ENCODE peak calls at places on chromosome X, in four cellular contexts. One of them, this sample, is unnamed.

GRCh38 chrX:28188526-28188925 is 207.3 kb upstream of the DCAF8L1 start:
- DNase-seq in BJ: no peak
- DNase-seq in activated B cell treated with CpG ODN at 0.5 μM for 24 hours: no peak
- DNase-seq in coronary artery: no peak
- DNase-seq in this sample: no peak

GRCh38 chrX:122770581-122770980 is 413.5 kb upstream of the GRIA3 start:
- DNase-seq in activated B cell treated with CpG ODN at 0.5 μM for 24 hours: no peak
- DNase-seq in BJ: no peak
- DNase-seq in coronary artery: no peak
- DNase-seq in this sample: no peak

GRCh38 chrX:34716322-34716721 is 59.2 kb upstream of the TMEM47 start:
- DNase-seq in coronary artery: no peak
- DNase-seq in BJ: no peak
- DNase-seq in activated B cell treated with CpG ODN at 0.5 μM for 24 hours: no peak
- DNase-seq in this sample: no peak

GRCh38 chrX:42119076-42119475 is 195.7 kb upstream of the CASK start:
- DNase-seq in coronary artery: no peak
- DNase-seq in BJ: no peak
- DNase-seq in activated B cell treated with CpG ODN at 0.5 μM for 24 hours: no peak
- DNase-seq in this sample: no peak

GRCh38 chrX:152733261-152733975 is at the start of the genes CSAG1 and MAGEA12:
- DNase-seq in BJ: no peak
- DNase-seq in coronary artery: peak
- DNase-seq in activated B cell treated with CpG ODN at 0.5 μM for 24 hours: no peak
- DNase-seq in this sample: no peak

GRCh38 chrX:11724122-11725017 is 33.7 kb upstream of the MSL3 start:
- DNase-seq in coronary artery: no peak
- DNase-seq in activated B cell treated with CpG ODN at 0.5 μM for 24 hours: no peak
- DNase-seq in BJ: no peak
- DNase-seq in this sample: no peak

GRCh38 chrX:154082396-154083133 is 15.0 kb downstream of the MECP2 start:
- DNase-seq in activated B cell treated with CpG ODN at 0.5 μM for 24 hours: no peak
- DNase-seq in coronary artery: no peak
- DNase-seq in BJ: peak
- DNase-seq in this sample: no peak

GRCh38 chrX:152810403-152810802 is 20.2 kb downstream of the CETN2 start:
- DNase-seq in BJ: no peak
- DNase-seq in coronary artery: no peak
- DNase-seq in activated B cell treated with CpG ODN at 0.5 μM for 24 hours: no peak
- DNase-seq in this sample: no peak

GRCh38 chrX:18448416-18448815 is 23.0 kb downstream of the CDKL5 start:
- DNase-seq in activated B cell treated with CpG ODN at 0.5 μM for 24 hours: no peak
- DNase-seq in coronary artery: no peak
- DNase-seq in BJ: no peak
- DNase-seq in this sample: no peak

GRCh38 chrX:154599531-154599930 is 14.6 kb downstream of the CTAG1A start:
- DNase-seq in coronary artery: peak
- DNase-seq in activated B cell treated with CpG ODN at 0.5 μM for 24 hours: no peak
- DNase-seq in BJ: no peak
- DNase-seq in this sample: no peak

GRCh38 chrX:123324628-123325027 is 140.6 kb downstream of the GRIA3 start:
- DNase-seq in activated B cell treated with CpG ODN at 0.5 μM for 24 hours: no peak
- DNase-seq in BJ: no peak
- DNase-seq in coronary artery: no peak
- DNase-seq in this sample: no peak

GRCh38 chrX:1249101-1249887 is 19.3 kb upstream of the CSF2RA start:
- DNase-seq in BJ: peak
- DNase-seq in activated B cell treated with CpG ODN at 0.5 μM for 24 hours: peak
- DNase-seq in coronary artery: no peak
- DNase-seq in this sample: no peak

GRCh38 chrX:46279925-46280313 is 265.3 kb downstream of the ZNF674 start:
- DNase-seq in coronary artery: no peak
- DNase-seq in activated B cell treated with CpG ODN at 0.5 μM for 24 hours: no peak
- DNase-seq in BJ: no peak
- DNase-seq in this sample: no peak

GRCh38 chrX:99353412-99353811 is 1056.7 kb downstream of the PCDH19 start:
- DNase-seq in BJ: no peak
- DNase-seq in activated B cell treated with CpG ODN at 0.5 μM for 24 hours: no peak
- DNase-seq in coronary artery: no peak
- DNase-seq in this sample: no peak

GRCh38 chrX:71540801-71541545 is 8.1 kb downstream of the OGT start:
- DNase-seq in coronary artery: no peak
- DNase-seq in BJ: no peak
- DNase-seq in activated B cell treated with CpG ODN at 0.5 μM for 24 hours: no peak
- DNase-seq in this sample: no peak

GRCh38 chrX:71941771-71942170 is 31.1 kb downstream of the NHSL2 start:
- DNase-seq in coronary artery: no peak
- DNase-seq in BJ: no peak
- DNase-seq in activated B cell treated with CpG ODN at 0.5 μM for 24 hours: no peak
- DNase-seq in this sample: no peak

GRCh38 chrX:70262952-70263567 is 3.1 kb upstream of the P2RY4 start:
- DNase-seq in activated B cell treated with CpG ODN at 0.5 μM for 24 hours: no peak
- DNase-seq in BJ: no peak
- DNase-seq in coronary artery: no peak
- DNase-seq in this sample: no peak

GRCh38 chrX:46575991-46576392 is 2.4 kb downstream of the CHST7 start:
- DNase-seq in BJ: no peak
- DNase-seq in activated B cell treated with CpG ODN at 0.5 μM for 24 hours: no peak
- DNase-seq in coronary artery: no peak
- DNase-seq in this sample: no peak

GRCh38 chrX:68929332-68930150 is 100.7 kb downstream of the EFNB1 start:
- DNase-seq in BJ: no peak
- DNase-seq in activated B cell treated with CpG ODN at 0.5 μM for 24 hours: no peak
- DNase-seq in coronary artery: no peak
- DNase-seq in this sample: no peak

GRCh38 chrX:108025954-108026616 is 18.8 kb upstream of the VSIG1 start:
- DNase-seq in coronary artery: no peak
- DNase-seq in activated B cell treated with CpG ODN at 0.5 μM for 24 hours: no peak
- DNase-seq in BJ: no peak
- DNase-seq in this sample: no peak

GRCh38 chrX:11678174-11678573 is 12.5 kb upstream of the ARHGAP6 start:
- DNase-seq in activated B cell treated with CpG ODN at 0.5 μM for 24 hours: no peak
- DNase-seq in coronary artery: no peak
- DNase-seq in BJ: no peak
- DNase-seq in this sample: no peak

GRCh38 chrX:120350458-120351138 is 11.3 kb upstream of the ATP1B4 start:
- DNase-seq in BJ: no peak
- DNase-seq in activated B cell treated with CpG ODN at 0.5 μM for 24 hours: no peak
- DNase-seq in coronary artery: no peak
- DNase-seq in this sample: no peak

GRCh38 chrX:15820106-15821073 is 30.1 kb downstream of the ZRSR2 start:
- DNase-seq in BJ: no peak
- DNase-seq in activated B cell treated with CpG ODN at 0.5 μM for 24 hours: no peak
- DNase-seq in coronary artery: no peak
- DNase-seq in this sample: no peak

GRCh38 chrX:33045245-33045644 is 166.1 kb downstream of the DMD start:
- DNase-seq in BJ: no peak
- DNase-seq in coronary artery: no peak
- DNase-seq in activated B cell treated with CpG ODN at 0.5 μM for 24 hours: no peak
- DNase-seq in this sample: no peak

GRCh38 chrX:49054073-49054762 is 4.6 kb upstream of the CCDC120 start:
- DNase-seq in coronary artery: no peak
- DNase-seq in BJ: no peak
- DNase-seq in activated B cell treated with CpG ODN at 0.5 μM for 24 hours: no peak
- DNase-seq in this sample: no peak

GRCh38 chrX:65195621-65196020 is 219.4 kb upstream of the ZC4H2 start:
- DNase-seq in BJ: no peak
- DNase-seq in coronary artery: no peak
- DNase-seq in activated B cell treated with CpG ODN at 0.5 μM for 24 hours: no peak
- DNase-seq in this sample: no peak

GRCh38 chrX:114675365-114675764 is 91.5 kb downstream of the HTR2C start:
- DNase-seq in activated B cell treated with CpG ODN at 0.5 μM for 24 hours: no peak
- DNase-seq in coronary artery: no peak
- DNase-seq in BJ: peak
- DNase-seq in this sample: no peak

GRCh38 chrX:72554448-72555140 is 18.0 kb downstream of the HDAC8 start:
- DNase-seq in BJ: no peak
- DNase-seq in coronary artery: no peak
- DNase-seq in activated B cell treated with CpG ODN at 0.5 μM for 24 hours: no peak
- DNase-seq in this sample: peak

GRCh38 chrX:69321789-69322188 is 156.5 kb upstream of the PJA1 start:
- DNase-seq in coronary artery: peak
- DNase-seq in activated B cell treated with CpG ODN at 0.5 μM for 24 hours: no peak
- DNase-seq in BJ: no peak
- DNase-seq in this sample: no peak

GRCh38 chrX:10450229-10450958 is 170.0 kb downstream of the MID1 start:
- DNase-seq in coronary artery: no peak
- DNase-seq in activated B cell treated with CpG ODN at 0.5 μM for 24 hours: no peak
- DNase-seq in BJ: peak
- DNase-seq in this sample: no peak

GRCh38 chrX:154378799-154379568 is at the start of gene EMD:
- DNase-seq in BJ: peak
- DNase-seq in coronary artery: peak
- DNase-seq in activated B cell treated with CpG ODN at 0.5 μM for 24 hours: peak
- DNase-seq in this sample: peak

GRCh38 chrX:135629342-135629741 is 84.1 kb upstream of the CT45A1 start:
- DNase-seq in activated B cell treated with CpG ODN at 0.5 μM for 24 hours: no peak
- DNase-seq in BJ: no peak
- DNase-seq in coronary artery: no peak
- DNase-seq in this sample: no peak

DNA sequence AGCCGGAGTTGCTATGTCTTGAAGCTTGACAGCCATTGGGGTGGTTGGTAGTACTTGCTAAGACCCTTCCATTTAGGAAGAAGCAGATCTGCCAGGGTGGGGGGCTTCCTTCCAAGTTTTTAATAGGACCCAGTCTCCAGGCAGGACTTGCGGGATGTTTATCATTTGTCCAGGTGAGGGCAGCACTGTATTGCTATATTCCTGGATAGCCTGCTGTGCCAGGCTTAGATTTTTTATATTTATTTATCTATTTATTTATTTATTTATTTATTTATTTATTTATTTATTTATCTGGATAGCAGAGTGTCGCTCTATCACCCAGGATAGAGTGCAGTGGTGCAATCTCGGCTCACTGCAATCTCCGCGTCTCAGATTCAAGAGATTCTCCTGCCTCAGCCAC is 87.4 kb upstream of the CT45A1 start:
- DNase-seq in coronary artery: no peak
- DNase-seq in BJ: no peak
- DNase-seq in activated B cell treated with CpG ODN at 0.5 μM for 24 hours: no peak
- DNase-seq in this sample: no peak
- TF ChIP-seq CTCF in coronary artery: no peak
- TF ChIP-seq CTCF in BJ: peak
- TF ChIP-seq CTCF in activated B cell treated with CpG ODN at 0.5 μM for 24 hours: no peak
- TF ChIP-seq CTCF in this sample: no peak

GRCh38 chrX:39928704-39929439 is 168.9 kb downstream of the BCOR start:
- DNase-seq in BJ: no peak
- DNase-seq in coronary artery: no peak
- DNase-seq in activated B cell treated with CpG ODN at 0.5 μM for 24 hours: no peak
- DNase-seq in this sample: no peak
- TF ChIP-seq CTCF in BJ: no peak
- TF ChIP-seq CTCF in coronary artery: no peak
- TF ChIP-seq CTCF in activated B cell treated with CpG ODN at 0.5 μM for 24 hours: no peak
- TF ChIP-seq CTCF in this sample: no peak

GRCh38 chrX:9147631-9148189 is 113.8 kb upstream of the FAM9B start:
- DNase-seq in BJ: no peak
- DNase-seq in activated B cell treated with CpG ODN at 0.5 μM for 24 hours: no peak
- DNase-seq in coronary artery: no peak
- DNase-seq in this sample: no peak

GRCh38 chrX:9149831-9150230 is 115.9 kb upstream of the FAM9B start:
- DNase-seq in coronary artery: no peak
- DNase-seq in BJ: no peak
- DNase-seq in activated B cell treated with CpG ODN at 0.5 μM for 24 hours: no peak
- DNase-seq in this sample: no peak

GRCh38 chrX:9153299-9153698 is 119.4 kb upstream of the FAM9B start:
- DNase-seq in coronary artery: no peak
- DNase-seq in activated B cell treated with CpG ODN at 0.5 μM for 24 hours: no peak
- DNase-seq in BJ: no peak
- DNase-seq in this sample: no peak

GRCh38 chrX:9148626-9149385 is 114.9 kb upstream of the FAM9B start:
- DNase-seq in BJ: peak
- DNase-seq in activated B cell treated with CpG ODN at 0.5 μM for 24 hours: no peak
- DNase-seq in coronary artery: no peak
- DNase-seq in this sample: no peak

DNA sequence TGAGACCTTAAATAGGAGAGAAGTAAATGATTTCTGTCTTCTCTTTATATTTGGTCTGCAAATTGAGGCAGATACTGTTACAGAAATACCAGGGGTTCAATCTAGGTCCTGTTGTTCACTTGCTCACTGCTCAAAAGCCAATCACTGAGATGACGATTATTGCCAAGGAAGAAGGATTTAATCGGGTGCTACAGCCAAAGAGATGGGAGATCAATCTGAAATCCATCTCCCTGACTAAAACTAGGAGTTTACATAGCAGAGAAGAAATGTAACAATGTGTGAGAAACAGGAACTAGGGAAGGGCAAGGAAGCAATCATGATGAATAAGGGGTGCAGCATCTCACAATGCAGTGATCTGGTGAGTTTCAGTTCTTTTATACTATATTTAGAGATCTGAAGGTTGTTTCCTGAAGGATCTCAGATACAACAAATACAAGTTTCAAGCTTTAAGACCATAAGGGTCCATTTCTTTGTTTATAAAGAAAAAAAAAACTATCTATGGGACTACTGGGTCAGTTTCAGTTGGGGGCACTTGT is 117.9 kb upstream of the FAM9B start:
- DNase-seq in BJ: no peak
- DNase-seq in activated B cell treated with CpG ODN at 0.5 μM for 24 hours: no peak
- DNase-seq in coronary artery: no peak
- DNase-seq in this sample: no peak
- TF ChIP-seq CTCF in BJ: no peak
- TF ChIP-seq CTCF in activated B cell treated with CpG ODN at 0.5 μM for 24 hours: no peak
- TF ChIP-seq CTCF in coronary artery: no peak
- TF ChIP-seq CTCF in this sample: no peak

GRCh38 chrX:37434362-37434761 is 85.2 kb downstream of the PRRG1 start:
- DNase-seq in BJ: no peak
- DNase-seq in coronary artery: no peak
- DNase-seq in activated B cell treated with CpG ODN at 0.5 μM for 24 hours: no peak
- DNase-seq in this sample: no peak
- TF ChIP-seq CTCF in BJ: no peak
- TF ChIP-seq CTCF in coronary artery: no peak
- TF ChIP-seq CTCF in activated B cell treated with CpG ODN at 0.5 μM for 24 hours: no peak
- TF ChIP-seq CTCF in this sample: no peak

This sample was measured in mesothelial cell of epicardium.